ENCODE peak calls at places on chromosome X, in five cellular contexts. K is HTR-8/SVneo, S is kidney, H is HFFc6, M is cardiac fibroblast. L is an unnamed sample.

GRCh38 chrX:81120270-81120935 is 81.3 kb downstream of the HMGN5 start:
- DNase-seq in K (no peak), S (no peak), H (no peak), M (no peak), L (no peak)

GRCh38 chrX:46034868-46035267 is 510.4 kb downstream of the ZNF674 start:
- DNase-seq in K (no peak), S (no peak), H (no peak), M (no peak), L (no peak)

GRCh38 chrX:112851806-112852205 is 11.2 kb upstream of the AMOT start:
- DNase-seq in K (no peak), S (no peak), H (no peak), M (peak), L (no peak)

GRCh38 chrX:15749642-15750610 is 11.9 kb downstream of the CA5B start:
- DNase-seq in K (no peak), S (no peak), H (peak), M (no peak), L (peak)

GRCh38 chrX:84188320-84188834 is 378 bp upstream of the RPS6KA6 start:
- DNase-seq in K (peak), S (peak), H (peak), M (peak), L (no peak)

GRCh38 chrX:151239748-151240147 is 63.4 kb downstream of the GPR50 start:
- DNase-seq in K (no peak), S (no peak), H (no peak), M (no peak), L (no peak)

GRCh38 chrX:66142351-66142750 is 21.7 kb upstream of the HEPH start:
- DNase-seq in K (no peak), S (no peak), H (no peak), M (no peak), L (no peak)

GRCh38 chrX:11423362-11423818 is 130.2 kb downstream of the AMELX start:
- DNase-seq in K (peak), S (no peak), H (peak), M (peak), L (peak)

GRCh38 chrX:131942045-131942444 is 81.1 kb upstream of the STK26 start:
- DNase-seq in K (no peak), S (no peak), H (no peak), M (no peak), L (no peak)

GRCh38 chrX:150934453-150934852 is 36.0 kb upstream of the CD99L2 start:
- DNase-seq in K (peak), S (no peak), H (peak), M (peak), L (no peak)

GRCh38 chrX:47796433-47796906 is 40.2 kb upstream of the ZNF81 start:
- DNase-seq in K (peak), S (no peak), H (peak), M (peak), L (no peak)

GRCh38 chrX:127207326-127207725 is 387.8 kb downstream of the PRR32 start:
- DNase-seq in K (no peak), S (no peak), H (no peak), M (no peak), L (no peak)

GRCh38 chrX:37942170-37942569 is 64.2 kb upstream of the SYTL5 start:
- DNase-seq in K (no peak), S (no peak), H (no peak), M (no peak), L (no peak)